ENCODE peak calls at places on chromosomes 3 and 15, in eight cellular contexts. S is PC-9; F is coronary artery; X is brain microvascular endothelial cell; M is CD4-positive, alpha-beta T cell; B is fibroblast of lung; K is uterus; U is keratinocyte. C is an unnamed sample.

GRCh38 chr3:79032686-79033318 is 735.0 kb downstream of the ROBO1 start:
- DNase-seq in K (no peak), X (peak), B (peak), U (no peak), S (no peak), F (no peak), M (no peak), C (no peak)

GRCh38 chr3:170473358-170473757 is 54.7 kb downstream of the CLDN11 start:
- DNase-seq in K (no peak), F (no peak), B (no peak), S (no peak), M (no peak), U (no peak), X (no peak), C (no peak)

GRCh38 chr3:141227752-141228151 is 3.9 kb upstream of the PXYLP1 start:
- DNase-seq in K (no peak), B (peak), M (no peak), U (no peak), X (peak), F (no peak), S (no peak), C (no peak)

GRCh38 chr3:110773413-110773954 is 298.1 kb upstream of the NECTIN3 start:
- DNase-seq in K (no peak), S (no peak), U (no peak), F (no peak), X (peak), B (peak), M (no peak), C (no peak)

GRCh38 chr15:98734472-98735284 is 86.3 kb downstream of the IGF1R start:
- DNase-seq in M (no peak), F (no peak), K (no peak), U (no peak), X (no peak), B (peak), S (no peak), C (no peak)

GRCh38 chr3:126114406-126115386 is 30.8 kb upstream of the SLC41A3 start:
- DNase-seq in U (no peak), X (no peak), S (no peak), B (no peak), M (no peak), K (peak), F (no peak), C (no peak)

GRCh38 chr3:138296639-138297038 is 33.0 kb downstream of the NME9 start:
- DNase-seq in K (no peak), X (no peak), U (no peak), F (no peak), S (no peak), M (no peak), B (no peak), C (no peak)

GRCh38 chr3:32109256-32109655 is 2.8 kb downstream of the GPD1L start:
- DNase-seq in F (peak), U (no peak), S (no peak), M (no peak), X (peak), K (peak), B (peak), C (no peak)

GRCh38 chr3:13598201-13598600 is 49.3 kb downstream of the FBLN2 start:
- DNase-seq in F (no peak), K (no peak), B (no peak), M (no peak), S (no peak), X (no peak), U (peak), C (no peak)

GRCh38 chr3:197891-198491 is 1.4 kb downstream of the CHL1 start:
- DNase-seq in B (no peak), X (no peak), K (peak), M (no peak), U (no peak), F (no peak), S (no peak), C (no peak)

GRCh38 chr3:31102196-31102879 is 207.9 kb upstream of the GADL1 start:
- DNase-seq in M (no peak), K (no peak), F (no peak), B (no peak), U (no peak), S (no peak), X (no peak), C (no peak)

GRCh38 chr15:27885226-27885625 is 213.9 kb downstream of the OCA2 start:
- DNase-seq in X (no peak), M (no peak), B (no peak), K (no peak), F (no peak), S (no peak), U (no peak), C (no peak)

GRCh38 chr15:74445816-74446763 is 12.3 kb upstream of the SEMA7A start:
- DNase-seq in S (no peak), F (no peak), M (no peak), X (no peak), K (no peak), B (no peak), U (no peak), C (no peak)

GRCh38 chr3:71391361-71391760 is 192.2 kb downstream of the FOXP1 start:
- DNase-seq in X (no peak), S (no peak), K (no peak), F (no peak), U (no peak), M (no peak), B (no peak), C (no peak)

GRCh38 chr3:71389911-71390573 is 193.5 kb downstream of the FOXP1 start:
- DNase-seq in S (no peak), U (no peak), X (peak), B (peak), K (no peak), M (peak), F (no peak), C (no peak)

GRCh38 chr3:71385040-71385685 is 198.4 kb downstream of the FOXP1 start:
- DNase-seq in X (no peak), M (no peak), S (no peak), U (no peak), B (no peak), K (no peak), F (no peak), C (no peak)

GRCh38 chr3:71389191-71389590 is 194.3 kb downstream of the FOXP1 start:
- DNase-seq in K (no peak), B (no peak), U (no peak), F (no peak), M (no peak), X (no peak), S (no peak), C (no peak)

DNA sequence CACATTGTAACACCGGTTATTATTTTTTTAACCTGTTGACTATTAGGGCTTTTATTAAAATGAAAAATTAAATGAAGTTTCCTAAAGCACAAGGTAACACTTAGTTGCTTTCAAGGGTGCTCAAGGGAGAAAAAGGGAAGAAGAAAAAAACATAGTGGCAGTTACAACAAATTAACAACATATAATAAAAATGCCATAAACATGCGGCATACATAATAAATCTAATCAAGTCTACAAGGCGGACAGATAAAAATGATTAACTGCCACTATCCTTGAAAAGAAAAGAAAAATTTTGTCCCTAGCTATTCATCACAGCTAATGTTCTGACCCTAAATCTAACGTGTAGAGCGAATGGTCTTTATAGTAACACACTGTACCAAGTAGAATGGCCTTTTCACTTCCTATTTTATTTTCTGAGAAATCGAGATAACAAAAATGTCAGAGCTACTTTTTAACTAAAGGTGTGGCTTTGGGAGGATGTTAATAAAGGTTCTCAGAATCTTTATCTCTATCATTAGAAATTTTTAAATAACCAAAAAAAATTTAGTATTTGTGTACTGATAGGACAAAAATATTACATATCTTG is 194.9 kb downstream of the FOXP1 start:
- DNase-seq in F (no peak), X (no peak), B (no peak), S (no peak), U (no peak), K (no peak), M (no peak), C (no peak)
- H3K27ac ChIP-seq in F (no peak), X (no peak), B (no peak), S (no peak), U (no peak), K (no peak), M (no peak), C (no peak)

GRCh38 chr3:172199850-172200369 is 160.5 kb downstream of the FNDC3B start:
- DNase-seq in B (no peak), X (no peak), S (no peak), F (no peak), M (no peak), U (no peak), K (no peak), C (no peak)
- H3K27ac ChIP-seq in B (peak), X (peak), S (no peak), F (no peak), M (no peak), U (no peak), K (no peak), C (no peak)

GRCh38 chr3:52249683-52250082 is 4.1 kb downstream of the PPM1M start:
- DNase-seq in B (no peak), M (no peak), K (no peak), U (no peak), X (no peak), S (no peak), F (no peak), C (no peak)
- H3K27ac ChIP-seq in B (no peak), M (peak), K (no peak), U (no peak), X (no peak), S (no peak), F (no peak), C (no peak)

GRCh38 chr3:36876181-36876936 is 68.5 kb downstream of the TRANK1 start:
- DNase-seq in U (no peak), S (no peak), K (no peak), F (no peak), X (no peak), B (no peak), M (no peak), C (no peak)

GRCh38 chr3:36874351-36874874 is 70.4 kb downstream of the TRANK1 start:
- DNase-seq in M (no peak), S (no peak), U (no peak), K (no peak), B (no peak), X (no peak), F (no peak), C (no peak)

GRCh38 chr3:36871379-36872126 is 73.3 kb downstream of the TRANK1 start:
- DNase-seq in M (no peak), U (no peak), K (no peak), X (no peak), S (no peak), B (no peak), F (no peak), C (no peak)

GRCh38 chr3:36877930-36878685 is 66.7 kb downstream of the TRANK1 start:
- DNase-seq in K (no peak), B (no peak), F (no peak), U (no peak), S (no peak), M (no peak), X (no peak), C (no peak)

DNA sequence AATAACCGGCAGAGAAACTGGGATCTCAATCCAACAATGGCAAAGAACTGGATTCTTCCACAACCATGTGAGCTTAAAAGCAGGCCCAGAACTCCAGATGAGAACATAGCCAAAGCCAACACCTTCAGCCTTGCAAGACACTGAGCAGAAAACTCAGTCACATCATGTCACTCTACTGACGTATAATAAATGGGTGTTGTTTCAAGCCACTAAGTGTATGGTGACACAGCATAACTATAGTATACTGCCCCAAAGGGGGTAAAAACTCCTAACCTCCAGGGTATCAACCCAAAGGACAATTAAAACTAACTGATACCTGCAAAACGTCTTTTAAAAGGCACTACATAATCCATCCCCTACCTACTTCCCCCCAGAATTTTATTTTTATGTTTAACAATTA is 69.5 kb downstream of the TRANK1 start:
- DNase-seq in F (no peak), B (no peak), U (no peak), S (no peak), X (no peak), M (no peak), K (no peak), C (no peak)
- H3K27ac ChIP-seq in F (no peak), B (no peak), U (no peak), S (no peak), X (no peak), M (no peak), K (no peak), C (no peak)

DNA sequence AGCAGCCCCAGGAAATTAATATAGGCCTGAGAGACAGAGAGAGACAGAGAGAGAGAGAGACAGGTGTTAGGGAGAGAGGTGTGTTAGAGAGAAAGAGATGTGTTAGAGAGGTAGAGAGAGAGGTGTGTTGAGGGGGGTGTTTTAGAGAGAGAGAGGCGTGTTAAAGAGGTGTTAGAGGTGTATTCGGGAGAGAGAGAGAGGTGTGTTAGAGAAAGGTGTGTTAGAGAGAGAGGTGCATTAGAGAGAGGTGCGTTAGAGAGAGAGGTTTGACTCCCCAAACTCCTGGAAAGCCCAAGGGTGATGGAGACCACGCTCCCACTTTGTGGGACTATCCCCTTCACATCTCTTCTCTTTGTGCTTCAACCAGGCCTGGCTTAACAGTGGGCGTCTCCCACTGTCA is 95.5 kb downstream of the CACNA2D3 start:
- DNase-seq in F (no peak), S (no peak), X (no peak), M (no peak), K (no peak), B (no peak), U (no peak), C (no peak)
- H3K27ac ChIP-seq in F (no peak), S (no peak), X (no peak), M (no peak), K (no peak), B (no peak), U (no peak), C (no peak)

GRCh38 chr3:19899264-19899663 is 34.8 kb downstream of the EFHB start:
- DNase-seq in M (no peak), K (no peak), X (no peak), F (no peak), B (no peak), S (no peak), U (no peak), C (no peak)
- H3K27ac ChIP-seq in M (no peak), K (no peak), X (no peak), F (no peak), B (no peak), S (no peak), U (no peak), C (no peak)

GRCh38 chr15:94293411-94294402 is 62.3 kb downstream of the MCTP2 start:
- DNase-seq in S (no peak), B (peak), M (no peak), U (no peak), K (no peak), X (no peak), F (no peak), C (no peak)

GRCh38 chr15:94282269-94283250 is 51.2 kb downstream of the MCTP2 start:
- DNase-seq in U (no peak), M (no peak), K (no peak), S (no peak), X (peak), F (no peak), B (no peak), C (no peak)

GRCh38 chr15:94286581-94286980 is 55.2 kb downstream of the MCTP2 start:
- DNase-seq in U (no peak), F (no peak), K (no peak), B (no peak), M (no peak), S (no peak), X (no peak), C (no peak)

DNA sequence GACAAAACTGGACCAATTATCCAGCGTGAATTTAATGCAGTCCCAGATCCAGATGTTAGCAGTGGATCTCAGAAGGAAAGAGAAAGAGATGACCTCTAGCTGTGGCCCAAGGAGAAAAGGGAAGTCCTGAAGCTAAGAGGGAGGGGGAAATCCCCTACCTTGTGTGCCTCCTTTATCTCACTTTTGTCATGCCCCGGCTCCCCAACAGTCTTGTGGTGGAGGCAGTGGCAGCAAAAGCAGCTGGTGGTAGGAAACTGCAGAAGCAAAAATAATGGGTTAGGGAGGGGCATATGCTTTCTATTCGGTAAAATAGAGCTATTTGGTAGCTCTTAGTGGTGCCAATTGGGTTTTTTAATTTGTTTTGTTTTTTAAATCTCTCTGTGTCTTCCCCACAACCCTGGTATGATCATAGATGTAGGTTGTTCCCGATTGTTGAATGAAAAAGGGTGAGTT is 56.5 kb downstream of the MCTP2 start:
- DNase-seq in X (no peak), S (no peak), M (no peak), U (no peak), F (no peak), B (no peak), K (no peak), C (no peak)
- H3K27ac ChIP-seq in X (no peak), S (no peak), M (no peak), U (no peak), F (no peak), B (no peak), K (no peak), C (no peak)

DNA sequence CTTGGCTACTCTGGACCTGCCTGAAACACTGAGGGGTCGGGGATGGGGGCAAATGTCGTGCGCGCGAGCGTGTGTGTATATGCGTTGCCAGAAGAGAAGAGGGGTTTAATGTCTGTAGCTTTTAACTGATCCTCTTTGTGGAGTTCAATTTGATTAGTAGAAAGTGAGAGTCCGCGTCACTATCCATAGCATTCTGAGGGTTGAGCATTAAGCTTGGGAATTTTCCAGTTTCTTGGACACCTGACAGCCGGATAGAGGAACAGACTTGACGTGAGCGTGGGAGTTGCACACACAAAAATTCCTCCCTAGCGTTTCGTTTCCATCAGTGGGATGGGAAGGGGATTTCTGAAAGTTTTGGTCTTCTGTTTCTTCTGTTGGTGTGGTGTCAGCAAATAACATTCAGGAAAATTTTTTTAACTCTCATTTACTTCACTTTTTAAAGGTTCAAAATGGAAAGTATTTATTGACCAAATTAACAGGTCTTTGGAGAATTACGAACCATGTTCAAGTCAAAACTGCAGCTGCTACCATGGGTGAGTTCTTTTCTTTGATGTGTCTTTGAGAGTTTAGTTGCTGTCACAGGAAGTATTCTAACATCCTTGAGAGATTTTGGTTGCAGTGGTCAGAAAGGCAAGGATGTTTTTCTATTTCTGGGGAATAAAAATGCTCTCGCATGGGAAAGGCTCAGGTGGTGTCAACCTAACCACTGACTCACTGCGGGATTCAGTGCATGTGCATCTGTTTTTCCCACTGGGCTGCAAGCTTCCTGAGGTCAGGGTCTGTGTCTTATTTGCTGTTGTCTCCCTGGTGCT is 821 bp downstream of the POGLUT1 start:
- DNase-seq in B (peak), S (no peak), M (no peak), U (no peak), K (no peak), X (peak), F (peak), C (no peak)
- H3K27ac ChIP-seq in B (peak), S (no peak), M (peak), U (peak), K (peak), X (peak), F (peak), C (no peak)